ENCODE peak calls at places on chromosome 16, in four cellular contexts. One of them, this sample, is unnamed.
A peak's percentile ranks its signal among the peaks of the same experiment; 100 is the strongest.

GRCh38 chr16:72927199-72928088 is 120.5 kb downstream of the ZFHX3 start:
- DNase-seq in T-helper 17 cell: no peak
- DNase-seq in small intestine: no peak
- DNase-seq in fibroblast of mammary gland: peak; percentile 95
- DNase-seq in this sample: peak; percentile 20

GRCh38 chr16:642189-643049 is 791 bp downstream of the MCRIP2 start:
- DNase-seq in T-helper 17 cell: no peak
- DNase-seq in fibroblast of mammary gland: no peak
- DNase-seq in small intestine: peak; percentile 74
- DNase-seq in this sample: peak; percentile 86

GRCh38 chr16:80615751-80616150 is 75.0 kb downstream of the DYNLRB2 start:
- DNase-seq in small intestine: no peak
- DNase-seq in T-helper 17 cell: no peak
- DNase-seq in fibroblast of mammary gland: no peak
- DNase-seq in this sample: no peak

GRCh38 chr16:89629827-89630610 is 16.6 kb downstream of the DPEP1 start:
- DNase-seq in fibroblast of mammary gland: no peak
- DNase-seq in T-helper 17 cell: no peak
- DNase-seq in small intestine: peak; percentile 97
- DNase-seq in this sample: peak; percentile 70

GRCh38 chr16:88320947-88321634 is 61.7 kb upstream of the ZNF469 start:
- DNase-seq in small intestine: no peak
- DNase-seq in T-helper 17 cell: no peak
- DNase-seq in fibroblast of mammary gland: no peak
- DNase-seq in this sample: no peak

GRCh38 chr16:87854053-87854906 is 15.0 kb downstream of the SLC7A5 start:
- DNase-seq in small intestine: no peak
- DNase-seq in fibroblast of mammary gland: no peak
- DNase-seq in T-helper 17 cell: no peak
- DNase-seq in this sample: peak; percentile 41

GRCh38 chr16:14485131-14485551 is 144.9 kb downstream of the PARN start:
- DNase-seq in fibroblast of mammary gland: peak; percentile 26
- DNase-seq in T-helper 17 cell: no peak
- DNase-seq in small intestine: no peak
- DNase-seq in this sample: no peak

GRCh38 chr16:30893082-30893743 is 664 bp downstream of the BCL7C start:
- DNase-seq in T-helper 17 cell: peak; percentile 31
- DNase-seq in small intestine: no peak
- DNase-seq in fibroblast of mammary gland: no peak
- DNase-seq in this sample: no peak

GRCh38 chr16:48958681-48959080 is 323.0 kb downstream of the CBLN1 start:
- DNase-seq in small intestine: no peak
- DNase-seq in T-helper 17 cell: no peak
- DNase-seq in fibroblast of mammary gland: no peak
- DNase-seq in this sample: no peak

GRCh38 chr16:4410335-4411075 is 5.9 kb downstream of the CORO7 start:
- DNase-seq in T-helper 17 cell: no peak
- DNase-seq in small intestine: no peak
- DNase-seq in fibroblast of mammary gland: peak; percentile 91
- DNase-seq in this sample: peak; percentile 57

GRCh38 chr16:30748634-30749445 is 615 bp downstream of the PHKG2 start:
- DNase-seq in small intestine: peak; percentile 33
- DNase-seq in T-helper 17 cell: no peak
- DNase-seq in fibroblast of mammary gland: peak; percentile 50
- DNase-seq in this sample: peak; percentile 58

GRCh38 chr16:15682105-15682570 is 32.1 kb downstream of the NDE1 start:
- DNase-seq in T-helper 17 cell: no peak
- DNase-seq in small intestine: peak; percentile 20
- DNase-seq in fibroblast of mammary gland: peak; percentile 84
- DNase-seq in this sample: peak; percentile 21

GRCh38 chr16:85800321-85800669 is 800 bp downstream of the COX4I1 start:
- DNase-seq in T-helper 17 cell: peak; percentile 21
- DNase-seq in small intestine: no peak
- DNase-seq in fibroblast of mammary gland: no peak
- DNase-seq in this sample: no peak

GRCh38 chr16:11916524-11917285 is 949 bp upstream of the GSPT1 start:
- DNase-seq in fibroblast of mammary gland: peak; percentile 79
- DNase-seq in T-helper 17 cell: no peak
- DNase-seq in small intestine: peak; percentile 68
- DNase-seq in this sample: peak; percentile 62

GRCh38 chr16:12874135-12874534 is 27.3 kb upstream of the SHISA9 start:
- DNase-seq in T-helper 17 cell: no peak
- DNase-seq in fibroblast of mammary gland: peak; percentile 85
- DNase-seq in small intestine: no peak
- DNase-seq in this sample: no peak

GRCh38 chr16:59964232-59964924 is 1230.3 kb upstream of the GOT2 start:
- DNase-seq in T-helper 17 cell: no peak
- DNase-seq in small intestine: no peak
- DNase-seq in fibroblast of mammary gland: no peak
- DNase-seq in this sample: no peak

GRCh38 chr16:10751291-10751697 is 7.7 kb downstream of the NUBP1 start:
- DNase-seq in small intestine: peak; percentile 39
- DNase-seq in T-helper 17 cell: no peak
- DNase-seq in fibroblast of mammary gland: no peak
- DNase-seq in this sample: no peak

GRCh38 chr16:20181386-20181785 is 107.7 kb upstream of the GPR139 start:
- DNase-seq in fibroblast of mammary gland: no peak
- DNase-seq in T-helper 17 cell: no peak
- DNase-seq in small intestine: no peak
- DNase-seq in this sample: no peak

GRCh38 chr16:12801511-12802042 is 2.1 kb downstream of the CPPED1 start:
- DNase-seq in fibroblast of mammary gland: peak; percentile 80
- DNase-seq in T-helper 17 cell: no peak
- DNase-seq in small intestine: no peak
- DNase-seq in this sample: peak; percentile 18

GRCh38 chr16:73048292-73049050 is 543 bp upstream of the ZFHX3 start:
- DNase-seq in small intestine: no peak
- DNase-seq in fibroblast of mammary gland: no peak
- DNase-seq in T-helper 17 cell: no peak
- DNase-seq in this sample: peak; percentile 67

GRCh38 chr16:89453662-89454321 is 36.6 kb downstream of the ANKRD11 start:
- DNase-seq in small intestine: peak; percentile 62
- DNase-seq in fibroblast of mammary gland: peak; percentile 49
- DNase-seq in T-helper 17 cell: no peak
- DNase-seq in this sample: no peak

GRCh38 chr16:47144559-47144877 is 773 bp upstream of the NETO2 start:
- DNase-seq in T-helper 17 cell: no peak
- DNase-seq in small intestine: no peak
- DNase-seq in fibroblast of mammary gland: no peak
- DNase-seq in this sample: no peak

GRCh38 chr16:84832488-84833141 is 12.8 kb downstream of the CRISPLD2 start:
- DNase-seq in small intestine: no peak
- DNase-seq in fibroblast of mammary gland: peak; percentile 100
- DNase-seq in T-helper 17 cell: no peak
- DNase-seq in this sample: peak; percentile 78

GRCh38 chr16:10031473-10031872 is 150.8 kb downstream of the GRIN2A start:
- DNase-seq in fibroblast of mammary gland: peak; percentile 6
- DNase-seq in small intestine: no peak
- DNase-seq in T-helper 17 cell: no peak
- DNase-seq in this sample: no peak

GRCh38 chr16:85417156-85417860 is 195.8 kb upstream of the GSE1 start:
- DNase-seq in small intestine: no peak
- DNase-seq in fibroblast of mammary gland: no peak
- DNase-seq in T-helper 17 cell: no peak
- DNase-seq in this sample: no peak

GRCh38 chr16:51337662-51338061 is 186.6 kb upstream of the SALL1 start:
- DNase-seq in small intestine: no peak
- DNase-seq in T-helper 17 cell: no peak
- DNase-seq in fibroblast of mammary gland: no peak
- DNase-seq in this sample: no peak

GRCh38 chr16:72858611-72859493 is 189.1 kb downstream of the ZFHX3 start:
- DNase-seq in T-helper 17 cell: no peak
- DNase-seq in fibroblast of mammary gland: peak; percentile 68
- DNase-seq in small intestine: no peak
- DNase-seq in this sample: no peak

GRCh38 chr16:57916735-57917450 is 54.0 kb downstream of the CNGB1 start:
- DNase-seq in small intestine: no peak
- DNase-seq in fibroblast of mammary gland: no peak
- DNase-seq in T-helper 17 cell: no peak
- DNase-seq in this sample: no peak

GRCh38 chr16:359067-359763 is 6.7 kb upstream of the AXIN1 start:
- DNase-seq in small intestine: no peak
- DNase-seq in T-helper 17 cell: no peak
- DNase-seq in fibroblast of mammary gland: no peak
- DNase-seq in this sample: peak; percentile 7

GRCh38 chr16:49698931-49699715 is 156.8 kb downstream of the ZNF423 start:
- DNase-seq in fibroblast of mammary gland: peak; percentile 76
- DNase-seq in T-helper 17 cell: no peak
- DNase-seq in small intestine: no peak
- DNase-seq in this sample: no peak

GRCh38 chr16:50711862-50712567 is 18.6 kb downstream of the NOD2 start:
- DNase-seq in small intestine: no peak
- DNase-seq in T-helper 17 cell: no peak
- DNase-seq in fibroblast of mammary gland: no peak
- DNase-seq in this sample: no peak